ENCODE peak calls at places on chromosomes 16 and 17, in nine cellular contexts. M is AG10803, P is esophagus squamous epithelium, X is IMR-90, T is GM20000, B is spleen, O is fibroblast of villous mesenchyme, L is AG04450, G is fibroblast of the aortic adventitia. W is an unnamed sample.

GRCh38 chr17:58703137-58703846 is 10.9 kb downstream of the RAD51C start:
- DNase-seq in O (peak), X (peak), T (no peak), M (peak), P (no peak), G (peak), L (no peak), B (no peak), W (no peak)

GRCh38 chr16:50266337-50267091 is at the start of gene ADCY7:
- DNase-seq in G (peak), O (peak), P (peak), L (peak), T (peak), X (peak), M (peak), B (peak), W (peak)

GRCh38 chr16:48526058-48526957 is 83.7 kb downstream of the N4BP1 start:
- DNase-seq in T (peak), G (no peak), O (no peak), M (no peak), L (no peak), B (peak), P (no peak), X (no peak), W (no peak)

GRCh38 chr16:14486520-14487303 is 143.3 kb downstream of the PARN start:
- DNase-seq in B (no peak), P (no peak), X (peak), M (peak), T (no peak), G (peak), L (peak), O (peak), W (no peak)

GRCh38 chr16:704047-704446 is 1.6 kb downstream of the FBXL16 start:
- DNase-seq in G (no peak), X (no peak), P (no peak), O (no peak), M (no peak), T (no peak), L (no peak), B (no peak), W (no peak)

GRCh38 chr17:57663326-57664070 is 81.6 kb downstream of the CCDC182 start:
- DNase-seq in P (no peak), M (no peak), G (no peak), L (no peak), X (no peak), B (peak), O (peak), T (no peak), W (no peak)

GRCh38 chr17:21251611-21252010 is 1.6 kb downstream of the NATD1 start:
- DNase-seq in G (no peak), X (no peak), O (no peak), T (no peak), M (no peak), P (no peak), B (peak), L (no peak), W (no peak)

GRCh38 chr17:32285770-32286517 is 20.3 kb downstream of the RHBDL3 start:
- DNase-seq in L (no peak), M (no peak), O (no peak), G (no peak), T (no peak), B (no peak), P (no peak), X (no peak), W (no peak)

GRCh38 chr17:9038380-9038779 is 17.1 kb downstream of the NTN1 start:
- DNase-seq in X (no peak), P (no peak), B (no peak), T (no peak), G (no peak), O (no peak), M (no peak), L (no peak), W (no peak)

GRCh38 chr17:29154516-29155234 is 25.5 kb downstream of the MYO18A start:
- DNase-seq in P (no peak), B (no peak), T (no peak), M (no peak), X (no peak), L (no peak), G (no peak), O (no peak), W (no peak)

GRCh38 chr17:63695889-63696288 is 4.0 kb downstream of the LIMD2 start:
- DNase-seq in M (no peak), T (no peak), X (no peak), L (no peak), G (no peak), O (no peak), B (peak), P (no peak), W (no peak)

GRCh38 chr17:68048996-68049395 is 13.5 kb downstream of the KPNA2 start:
- DNase-seq in P (no peak), B (no peak), O (no peak), G (no peak), L (no peak), M (no peak), X (no peak), T (no peak), W (no peak)

GRCh38 chr16:48450367-48450766 is 65.2 kb upstream of the SIAH1 start:
- DNase-seq in T (no peak), G (peak), O (no peak), X (peak), M (peak), P (no peak), L (no peak), B (no peak), W (no peak)

GRCh38 chr17:7855643-7856080 is 796 bp downstream of the TMEM88 start:
- DNase-seq in M (no peak), O (peak), T (no peak), B (no peak), L (no peak), P (no peak), G (no peak), X (no peak), W (no peak)

GRCh38 chr16:48153689-48154265 is 2.0 kb downstream of the ABCC12 start:
- DNase-seq in P (no peak), O (no peak), T (no peak), G (no peak), M (no peak), L (no peak), B (no peak), X (no peak), W (no peak)

GRCh38 chr17:1087381-1088241 is 90.7 kb downstream of the TIMM22 start:
- DNase-seq in T (no peak), M (peak), B (no peak), O (no peak), P (no peak), L (no peak), X (no peak), G (peak), W (no peak)

GRCh38 chr17:73192894-73193701 is at the start of gene COG1:
- DNase-seq in O (peak), T (peak), G (peak), L (peak), M (peak), B (peak), P (peak), X (peak), W (peak)

GRCh38 chr17:55295411-55296170 is 30.8 kb downstream of the HLF start:
- DNase-seq in O (peak), X (peak), G (peak), L (peak), B (no peak), T (peak), M (peak), P (no peak), W (peak)

GRCh38 chr16:49947907-49948678 is 76.9 kb upstream of the CNEP1R1 start:
- DNase-seq in P (no peak), M (no peak), O (no peak), L (no peak), X (no peak), G (no peak), B (no peak), T (no peak), W (no peak)

GRCh38 chr17:58314706-58315015 is 13.9 kb downstream of the TSPOAP1 start:
- DNase-seq in B (no peak), P (no peak), M (no peak), T (no peak), X (no peak), G (no peak), L (no peak), O (no peak), W (no peak)

GRCh38 chr17:67156269-67157199 is 88.5 kb downstream of the HELZ start:
- DNase-seq in G (no peak), T (no peak), P (no peak), X (peak), O (no peak), M (no peak), L (no peak), B (no peak), W (no peak)

GRCh38 chr16:22898874-22899348 is 84.9 kb downstream of the HS3ST2 start:
- DNase-seq in O (peak), G (peak), T (peak), X (peak), M (peak), B (peak), P (no peak), L (no peak), W (no peak)

GRCh38 chr17:72635034-72635654 is 457.3 kb downstream of the SLC39A11 start:
- DNase-seq in M (no peak), O (no peak), P (no peak), X (no peak), L (no peak), B (no peak), G (no peak), T (no peak), W (no peak)

GRCh38 chr17:49358638-49359247 is 3.3 kb downstream of the ZNF652 start:
- DNase-seq in M (no peak), O (no peak), T (peak), L (no peak), B (no peak), P (no peak), G (peak), X (no peak), W (no peak)

GRCh38 chr17:45867702-45868101 is 23.0 kb downstream of the SPPL2C start:
- DNase-seq in T (no peak), B (no peak), L (no peak), G (no peak), X (no peak), M (no peak), P (no peak), O (no peak), W (no peak)

GRCh38 chr17:3935825-3936355 is 19.6 kb upstream of the P2RX1 start:
- DNase-seq in B (no peak), G (peak), M (peak), T (no peak), O (peak), X (peak), P (no peak), L (peak), W (no peak)

GRCh38 chr16:82631701-82632685 is 5.2 kb downstream of the CDH13 start:
- DNase-seq in L (no peak), B (no peak), T (no peak), X (peak), P (no peak), O (no peak), M (peak), G (no peak), W (no peak)

GRCh38 chr17:40290629-40291296 is 3.1 kb downstream of the CDC6 start:
- DNase-seq in B (no peak), L (peak), P (no peak), M (peak), T (peak), X (peak), O (peak), G (peak), W (no peak)

GRCh38 chr16:23700509-23700908 is 12.5 kb downstream of the ERN2 start:
- DNase-seq in T (no peak), P (no peak), O (no peak), L (no peak), G (no peak), X (no peak), M (no peak), B (no peak), W (no peak)

GRCh38 chr17:8520981-8521380 is 85.3 kb downstream of the NDEL1 start:
- DNase-seq in O (no peak), P (no peak), X (no peak), B (no peak), M (peak), G (no peak), L (no peak), T (no peak), W (no peak)

GRCh38 chr16:25106567-25107465 is 4.7 kb upstream of the LCMT1 start:
- DNase-seq in P (peak), B (peak), L (peak), G (peak), O (peak), M (peak), T (peak), X (peak), W (peak)

GRCh38 chr17:39244016-39244599 is 18.4 kb upstream of the STAC2 start:
- DNase-seq in O (no peak), M (no peak), B (peak), X (no peak), G (no peak), L (no peak), P (no peak), T (no peak), W (no peak)

GRCh38 chr17:39240631-39241030 is 14.9 kb upstream of the STAC2 start:
- DNase-seq in B (peak), X (no peak), L (no peak), M (no peak), G (no peak), T (no peak), O (no peak), P (no peak), W (no peak)

GRCh38 chr17:39244600-39245570 is 19.1 kb upstream of the STAC2 start:
- DNase-seq in X (peak), M (peak), L (peak), P (peak), G (peak), B (peak), O (peak), T (peak), W (peak)

GRCh38 chr17:39243155-39243554 is 17.4 kb upstream of the STAC2 start:
- DNase-seq in B (peak), T (no peak), X (no peak), O (no peak), M (no peak), G (no peak), P (no peak), L (no peak), W (no peak)

GRCh38 chr17:39246274-39246673 is 20.5 kb upstream of the STAC2 start:
- DNase-seq in P (no peak), B (peak), X (no peak), L (no peak), M (no peak), T (no peak), G (no peak), O (no peak), W (no peak)
- TF ChIP-seq CTCF in P (no peak), B (no peak), X (peak), L (peak), M (no peak), T (no peak), G (peak), O (peak), W (no peak)

DNA sequence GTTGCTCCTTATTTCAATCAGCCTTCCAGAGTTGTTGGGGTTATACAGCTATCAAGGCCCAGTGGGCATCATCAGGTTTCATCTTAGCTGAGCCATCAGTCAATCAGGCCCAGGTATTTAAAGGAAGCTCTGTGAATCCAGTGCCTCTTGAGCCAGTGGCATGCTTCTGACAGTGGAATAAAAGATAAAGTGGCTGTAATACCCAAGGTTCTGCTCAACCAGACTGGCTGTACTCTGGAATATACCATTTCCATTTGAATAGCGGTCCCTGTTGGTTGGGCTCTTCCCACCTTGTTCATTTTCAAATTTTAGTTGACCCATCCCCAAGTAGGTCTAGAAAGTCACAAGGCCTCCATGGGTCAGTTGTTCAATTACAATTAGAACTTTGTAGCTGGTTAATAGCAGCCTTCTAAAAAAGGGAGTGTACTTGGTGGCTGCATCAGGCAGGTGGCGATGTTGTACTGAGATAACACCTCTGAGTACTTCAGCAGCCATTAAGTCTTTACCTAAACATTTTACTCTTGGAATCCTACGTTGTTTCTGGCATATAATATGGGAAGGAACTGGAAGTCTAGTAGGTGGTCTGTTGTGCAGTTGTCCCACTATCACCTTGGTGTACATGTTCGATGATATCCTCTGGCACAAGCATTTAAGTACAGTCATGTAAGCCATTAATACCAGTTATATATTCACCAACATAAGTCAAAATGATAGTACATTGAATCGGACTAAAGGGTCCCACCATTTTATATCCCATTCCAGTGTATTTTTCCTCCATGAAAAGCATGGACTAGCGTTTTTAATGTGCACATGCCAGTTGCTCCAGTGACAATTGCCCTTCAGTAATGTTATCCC is 294.1 kb downstream of the BCAS3 start:
- DNase-seq in M (peak), O (peak), B (no peak), L (peak), T (peak), X (peak), P (no peak), G (peak), W (no peak)
- TF ChIP-seq CTCF in M (peak), O (peak), B (peak), L (peak), T (peak), X (peak), P (peak), G (peak), W (peak)

DNA sequence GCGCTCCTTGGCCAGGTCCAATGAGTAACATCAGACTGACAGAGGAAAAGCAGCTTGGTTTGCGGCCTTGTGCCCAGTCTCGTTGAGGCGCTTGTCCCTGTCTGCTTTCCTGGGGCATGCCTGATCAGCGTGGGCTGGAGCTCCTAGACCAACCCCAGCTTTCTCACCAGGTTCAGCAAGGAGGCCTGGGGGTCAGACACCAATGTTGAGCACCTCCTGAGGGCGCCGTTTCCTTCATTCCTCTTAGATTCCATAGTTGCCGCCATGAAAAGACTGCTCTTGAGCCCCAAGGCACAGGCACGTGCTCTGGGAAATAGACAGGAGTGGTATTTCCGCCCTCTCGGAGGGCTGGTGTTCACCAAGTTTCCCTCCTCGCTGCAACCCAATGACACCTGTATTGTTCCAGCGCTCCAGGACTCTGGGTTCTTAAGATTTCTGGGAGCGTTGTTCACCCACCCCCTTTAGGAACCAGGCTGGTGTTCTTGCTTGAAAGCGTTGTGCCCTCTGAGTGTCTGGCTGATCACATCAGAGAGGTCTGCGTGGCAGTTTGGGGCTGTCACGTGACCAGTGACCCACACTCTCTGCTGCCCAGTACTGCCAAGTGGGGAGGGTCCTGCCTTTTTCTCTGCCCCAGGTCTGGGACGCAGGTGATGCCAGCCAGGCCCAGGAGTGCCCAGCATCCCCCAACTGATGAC is 18.0 kb downstream of the KCTD2 start:
- DNase-seq in O (no peak), X (no peak), T (no peak), G (no peak), B (no peak), M (no peak), L (no peak), P (no peak), W (no peak)
- TF ChIP-seq CTCF in O (no peak), X (no peak), T (no peak), G (no peak), B (no peak), M (no peak), L (no peak), P (no peak), W (no peak)

GRCh38 chr16:30797670-30798309 is 10.8 kb upstream of the ZNF629 start:
- DNase-seq in B (no peak), L (no peak), O (no peak), G (no peak), P (no peak), T (no peak), M (no peak), X (no peak), W (no peak)
- TF ChIP-seq CTCF in B (no peak), L (peak), O (peak), G (peak), P (no peak), T (no peak), M (no peak), X (no peak), W (no peak)

GRCh38 chr17:75614556-75615270 is 18.5 kb upstream of the SMIM5 start:
- DNase-seq in O (no peak), L (no peak), B (no peak), M (no peak), X (no peak), P (no peak), T (no peak), G (no peak), W (no peak)

GRCh38 chr17:75614006-75614405 is 19.2 kb upstream of the SMIM5 start:
- DNase-seq in X (no peak), M (no peak), T (no peak), B (no peak), L (no peak), O (no peak), G (no peak), P (no peak), W (no peak)

GRCh38 chr17:75617218-75617617 is 16.0 kb upstream of the SMIM5 start:
- DNase-seq in O (no peak), P (no peak), T (no peak), L (no peak), B (no peak), M (no peak), G (no peak), X (no peak), W (no peak)

GRCh38 chr17:75616521-75617122 is 16.6 kb upstream of the SMIM5 start:
- DNase-seq in P (no peak), X (no peak), B (no peak), G (no peak), M (no peak), L (no peak), O (no peak), T (no peak), W (no peak)

DNA sequence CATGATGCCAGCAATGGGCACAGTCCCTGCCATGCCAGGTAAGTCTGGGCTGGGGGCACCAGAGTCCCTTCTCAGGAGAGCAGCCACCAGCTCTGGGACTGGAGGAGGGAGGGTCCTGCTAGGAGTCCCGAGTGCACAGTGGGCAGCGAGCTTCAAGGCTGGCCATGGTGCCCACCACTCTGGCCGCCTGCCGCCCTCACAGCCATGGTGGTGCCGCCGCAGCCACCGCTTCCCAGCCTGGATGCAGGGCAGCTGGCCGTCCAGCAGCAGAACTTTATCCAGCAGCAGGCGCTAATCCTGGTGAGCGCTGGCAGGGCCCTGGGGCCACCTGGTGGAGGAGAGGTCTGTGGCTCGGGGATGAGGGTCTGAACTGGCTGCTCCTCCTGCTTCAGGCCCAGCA is 17.9 kb upstream of the SMIM5 start:
- DNase-seq in G (no peak), L (no peak), M (no peak), T (no peak), X (no peak), B (no peak), O (no peak), P (no peak), W (no peak)
- TF ChIP-seq CTCF in G (no peak), L (no peak), M (no peak), T (no peak), X (no peak), B (no peak), O (no peak), P (no peak), W (no peak)

W was measured in natural killer cell.